ENCODE peak calls at places on chromosomes 2 and 18, in four cellular contexts. C is uterus, Z is GM12878, U is ovary. D is an unnamed sample.

GRCh38 chr2:112938904-112939303 is 27.9 kb downstream of the IL37 start:
- DNase-seq in C (no peak), Z (no peak), U (no peak), D (no peak)

GRCh38 chr2:241896746-241897201 is 27.2 kb downstream of the RTP5 start:
- DNase-seq in C (peak; percentile 19), Z (no peak), U (peak; percentile 36), D (no peak)

GRCh38 chr2:241910604-241911520 is 41.3 kb downstream of the RTP5 start:
- DNase-seq in C (no peak), Z (no peak), U (no peak), D (no peak)

GRCh38 chr18:79714531-79715240 is 35.1 kb downstream of the CTDP1 start:
- DNase-seq in C (no peak), Z (no peak), U (no peak), D (no peak)

GRCh38 chr2:126817172-126817571 is 81.5 kb upstream of the TEX51 start:
- DNase-seq in C (no peak), Z (no peak), U (no peak), D (no peak)

GRCh38 chr2:190197143-190197720 is 122.4 kb downstream of the HIBCH start:
- DNase-seq in C (no peak), Z (no peak), U (no peak), D (no peak)

GRCh38 chr18:5424903-5425302 is 118.9 kb downstream of the EPB41L3 start:
- DNase-seq in C (no peak), Z (no peak), U (no peak), D (no peak)

GRCh38 chr2:65456074-65456473 is 23.7 kb upstream of the SPRED2 start:
- DNase-seq in C (no peak), Z (no peak), U (no peak), D (no peak)

GRCh38 chr2:129793326-129793955 is 186.0 kb upstream of the RAB6C start:
- DNase-seq in C (no peak), Z (no peak), U (no peak), D (no peak)

GRCh38 chr2:12544221-12544558 is 172.5 kb upstream of the TRIB2 start:
- DNase-seq in C (no peak), Z (peak; percentile 32), U (no peak), D (no peak)

GRCh38 chr2:185306119-185306518 is 432.5 kb upstream of the FSIP2 start:
- DNase-seq in C (no peak), Z (no peak), U (no peak), D (no peak)

GRCh38 chr2:239444626-239445625 is 44.1 kb upstream of the HDAC4 start:
- DNase-seq in C (no peak), Z (no peak), U (no peak), D (no peak)

GRCh38 chr2:110114801-110115200 is 821 bp downstream of the MALL start:
- DNase-seq in C (no peak), Z (no peak), U (no peak), D (no peak)

GRCh38 chr2:110115291-110116032 is at the start of gene MALL:
- DNase-seq in C (no peak), Z (no peak), U (no peak), D (no peak)

GRCh38 chr2:110116033-110116710 is 550 bp upstream of the MALL start:
- DNase-seq in C (no peak), Z (no peak), U (no peak), D (peak; percentile 55)

GRCh38 chr2:110114007-110114591 is 1.5 kb downstream of the MALL start:
- DNase-seq in C (no peak), Z (no peak), U (no peak), D (no peak)
- TF ChIP-seq POLR2A in C (no peak), Z (no peak), U (no peak), D (no peak)

GRCh38 chr2:213336253-213336770 is 52.0 kb downstream of the SPAG16 start:
- DNase-seq in C (no peak), Z (no peak), U (no peak), D (no peak)
- H3K4me3 ChIP-seq in C (no peak overlapping the region), Z (no peak overlapping the region), U (no peak overlapping the region), D (no peak overlapping the region)

DNA sequence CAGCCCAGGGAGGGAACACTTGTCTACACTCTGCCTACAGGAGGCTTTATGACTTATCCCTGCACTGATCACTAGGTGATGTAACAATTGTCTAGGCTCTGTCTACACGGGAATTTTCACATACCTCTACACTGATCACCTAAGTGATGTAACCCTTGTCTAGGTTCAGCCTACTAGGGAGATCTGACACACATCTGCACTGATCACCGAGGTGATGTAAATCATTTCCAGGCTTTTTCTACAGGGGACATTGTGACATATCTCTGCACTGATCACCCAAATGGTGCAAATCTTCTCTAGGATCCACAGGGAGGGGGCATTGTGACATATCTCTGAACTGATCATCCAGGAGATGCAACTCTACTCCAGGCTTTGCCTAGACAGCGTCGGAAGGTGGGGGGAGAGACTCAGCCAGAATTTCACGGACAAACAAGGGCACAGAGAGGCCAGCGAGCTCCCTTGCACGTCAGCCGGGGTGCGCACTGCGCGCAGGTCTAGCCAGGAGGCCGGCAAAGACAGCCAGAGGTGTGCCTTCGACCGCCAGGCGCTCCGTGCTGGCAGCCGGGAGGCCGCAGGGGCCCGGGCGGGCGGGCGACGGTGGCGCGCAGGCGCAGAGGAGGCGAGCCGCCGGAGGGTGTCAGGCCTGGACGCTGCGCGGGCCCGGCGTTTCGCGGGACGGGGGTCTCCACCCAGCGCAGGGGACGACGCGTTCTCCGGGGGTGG is 46.9 kb upstream of the USP14 start:
- DNase-seq in C (peak; percentile 18), Z (no peak), U (peak; percentile 79), D (peak; percentile 67)
- TF ChIP-seq POLR2A in C (no peak), Z (peak; percentile 53), U (no peak), D (no peak)

DNA sequence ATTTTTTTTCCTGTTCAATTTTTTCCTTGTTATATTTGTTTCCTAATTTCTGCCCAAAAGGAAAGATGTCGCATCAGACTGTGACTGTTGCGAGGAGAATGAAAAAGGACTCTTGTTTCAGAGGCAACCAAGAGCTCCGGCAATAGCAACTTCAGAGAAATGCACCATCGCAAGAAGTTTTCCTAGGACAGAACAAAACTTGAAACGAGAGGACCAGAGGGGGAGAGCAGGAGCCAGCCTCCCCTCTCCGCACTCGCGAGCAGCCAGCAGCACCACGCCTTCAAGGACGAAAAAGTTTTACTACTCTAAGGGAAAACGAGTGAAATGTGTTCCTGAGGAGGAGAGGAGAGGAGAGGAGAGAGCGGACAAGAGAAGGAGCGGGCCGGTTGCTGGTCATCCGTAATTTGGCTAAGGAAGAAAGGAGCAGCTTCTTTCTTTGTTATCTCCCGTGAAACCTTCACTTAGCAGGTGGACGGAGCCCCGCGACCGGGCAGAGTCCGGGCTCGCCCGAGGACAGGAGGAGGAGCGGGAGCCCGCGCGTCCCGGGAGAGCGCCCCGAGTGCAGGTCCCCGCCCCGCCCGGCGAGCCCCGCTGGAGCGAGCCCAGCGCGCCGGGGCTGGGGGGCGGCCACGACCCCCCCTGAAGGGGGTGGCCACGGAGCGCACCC is 725 bp downstream of the POU3F3 start:
- DNase-seq in C (no peak), Z (no peak), U (no peak), D (no peak)
- H3K4me3 ChIP-seq in C (no peak overlapping the region), Z (no peak overlapping the region), U (no peak overlapping the region), D (peak overlapping the region; percentile 50)

D was measured in testis.